ENCODE peak calls at places on chromosomes 7 and 10, in nine cellular contexts. E is CD4-positive, alpha-beta T cell; J is NCI-H1105 treated with DMSO at 0.1 percent for 48 hours; P is transverse colon; B is stimulated activated CD8-positive, alpha-beta memory T cell treated with anti-CD3 and anti-CD28 coated beads, Interleukin-2, amount 100 ng/mL, for 48 hours; Y is kidney glomerular epithelial cell; K is Calu3; A is lower lobe of right lung; C is nephron progenitor cell. N is an unnamed sample.

GRCh38 chr10:1166828-1167275 is 110.7 kb downstream of the WDR37 start:
- DNase-seq in P (no peak), A (no peak), Y (no peak), K (no peak), C (no peak), J (no peak), E (no peak), B (no peak), N (no peak)

GRCh38 chr10:132623996-132624846 is 86.6 kb downstream of the INPP5A start:
- DNase-seq in Y (no peak), J (no peak), A (no peak), E (no peak), B (no peak), P (no peak), K (no peak), C (no peak), N (no peak)

GRCh38 chr10:78802866-78803265 is 265.9 kb upstream of the ZMIZ1 start:
- DNase-seq in K (no peak), Y (no peak), P (peak), A (no peak), J (no peak), E (no peak), C (no peak), B (no peak), N (no peak)

GRCh38 chr7:115088938-115089337 is 167.0 kb downstream of the MDFIC start:
- DNase-seq in Y (no peak), K (no peak), J (no peak), A (no peak), C (no peak), E (no peak), P (no peak), B (no peak), N (no peak)

GRCh38 chr7:102185796-102186195 is 100.9 kb upstream of the SH2B2 start:
- DNase-seq in A (no peak), J (no peak), P (no peak), K (no peak), Y (no peak), C (no peak), E (no peak), B (no peak), N (no peak)

GRCh38 chr7:23346316-23346715 is 47.2 kb downstream of the MALSU1 start:
- DNase-seq in A (no peak), J (no peak), E (no peak), C (no peak), K (no peak), B (no peak), P (no peak), Y (no peak), N (no peak)

GRCh38 chr10:86301971-86302370 is 64.6 kb downstream of the GRID1 start:
- DNase-seq in K (no peak), P (no peak), Y (no peak), A (no peak), E (no peak), C (no peak), B (no peak), J (no peak), N (no peak)

GRCh38 chr10:98459385-98459784 is 12.7 kb upstream of the HPS1 start:
- DNase-seq in P (no peak), A (no peak), J (no peak), B (no peak), K (no peak), E (no peak), C (no peak), Y (no peak), N (no peak)

GRCh38 chr10:21926949-21927348 is 76.6 kb downstream of the DNAJC1 start:
- DNase-seq in C (no peak), Y (peak), K (peak), P (no peak), A (no peak), E (no peak), B (no peak), J (no peak), N (no peak)

GRCh38 chr7:46811529-46811928 is 770.4 kb downstream of the TNS3 start:
- DNase-seq in J (no peak), E (no peak), A (no peak), K (no peak), C (no peak), P (no peak), Y (peak), B (no peak), N (no peak)

GRCh38 chr7:131097662-131098376 is 229.9 kb upstream of the MKLN1 start:
- DNase-seq in P (no peak), K (no peak), A (no peak), B (no peak), J (no peak), E (no peak), Y (no peak), C (no peak), N (no peak)

GRCh38 chr7:129169705-129170319 is 18.6 kb upstream of the SMO start:
- DNase-seq in C (no peak), P (no peak), Y (no peak), B (no peak), J (no peak), A (no peak), K (no peak), E (no peak), N (no peak)

GRCh38 chr7:25952277-25953057 is 199.5 kb upstream of the NFE2L3 start:
- DNase-seq in K (peak), C (peak), A (no peak), J (peak), Y (no peak), E (no peak), P (no peak), B (no peak), N (peak)

N was measured in NCI-H146.